ENCODE peak calls at places on chromosome 5, in seven cellular contexts. U, S, M, V, L, X and F are unnamed samples.

GRCh38 chr5:43121565-43122484 is 1.1 kb downstream of the ZNF131 start:
- DNase-seq in U (peak; percentile 38), S (peak; percentile 71), M (peak; percentile 33), V (peak; percentile 6), L (peak; percentile 82), X (peak; percentile 28), F (peak; percentile 35)

GRCh38 chr5:73274870-73275756 is 102.1 kb downstream of the TMEM174 start:
- DNase-seq in U (no peak), S (peak; percentile 52), M (no peak), V (no peak), L (peak; percentile 79), X (no peak), F (no peak)

GRCh38 chr5:89300426-89300970 is 417.5 kb upstream of the MEF2C start:
- DNase-seq in U (no peak), S (no peak), M (no peak), V (no peak), L (no peak), X (no peak), F (no peak)

GRCh38 chr5:1725641-1726468 is 73.8 kb downstream of the MRPL36 start:
- DNase-seq in U (no peak), S (no peak), M (no peak), V (no peak), L (no peak), X (no peak), F (no peak)

GRCh38 chr5:172361566-172362238 is 78.1 kb upstream of the UBTD2 start:
- DNase-seq in U (peak; percentile 18), S (peak; percentile 95), M (no peak), V (no peak), L (peak; percentile 99), X (no peak), F (no peak)

GRCh38 chr5:140344683-140345423 is 1.6 kb downstream of the HBEGF start:
- DNase-seq in U (peak; percentile 61), S (no peak), M (no peak), V (no peak), L (peak; percentile 60), X (no peak), F (peak; percentile 40)

GRCh38 chr5:35753500-35753899 is 103.2 kb upstream of the IL7R start:
- DNase-seq in U (no peak), S (no peak), M (no peak), V (no peak), L (no peak), X (no peak), F (no peak)

GRCh38 chr5:139653616-139654015 is 5.5 kb downstream of the CXXC5 start:
- DNase-seq in U (no peak), S (no peak), M (no peak), V (no peak), L (no peak), X (no peak), F (peak; percentile 62)

GRCh38 chr5:108836492-108836891 is 88.8 kb downstream of the FER start:
- DNase-seq in U (no peak), S (no peak), M (no peak), V (no peak), L (no peak), X (no peak), F (no peak)

GRCh38 chr5:174229640-174230350 is 184.3 kb downstream of the NSG2 start:
- DNase-seq in U (no peak), S (peak; percentile 70), M (no peak), V (no peak), L (peak; percentile 16), X (no peak), F (no peak)